ENCODE peak calls at places on chromosomes 7 and 10, in four cellular contexts. C is activated T-cell treated with anti-CD3 and anti-CD28 coated beads, Interleukin-2, amount 50 U/mL, for 72 hours; I is GM10248; K is NCI-H524. A is an unnamed sample.

GRCh38 chr7:91465595-91466061 is 201.4 kb downstream of the FZD1 start:
- DNase-seq in C (no peak), K (no peak), I (no peak), A (no peak)

GRCh38 chr7:52325237-52325636 is 710.2 kb upstream of the POM121L12 start:
- DNase-seq in K (no peak), I (no peak), C (no peak), A (peak)

GRCh38 chr10:31101123-31101522 is 69.5 kb upstream of the ZNF438 start:
- DNase-seq in K (no peak), I (peak), C (peak), A (peak)

GRCh38 chr7:41103331-41103730 is 599.6 kb downstream of the INHBA start:
- DNase-seq in K (no peak), I (peak), C (no peak), A (peak)

GRCh38 chr10:124660404-124661125 is 83.6 kb downstream of the FAM53B start:
- DNase-seq in I (no peak), K (no peak), C (no peak), A (no peak)

GRCh38 chr10:71481746-71482410 is 85.2 kb downstream of the CDH23 start:
- DNase-seq in I (no peak), C (no peak), K (no peak), A (no peak)

GRCh38 chr7:124688991-124689390 is 76.6 kb downstream of the GPR37 start:
- DNase-seq in I (no peak), C (no peak), K (no peak), A (no peak)

GRCh38 chr10:123134058-123134914 is 1.5 kb upstream of the HMX3 start:
- DNase-seq in K (no peak), I (peak), C (peak), A (no peak)

GRCh38 chr7:32616625-32617024 is 121.3 kb downstream of the AVL9 start:
- DNase-seq in I (no peak), K (no peak), C (no peak), A (no peak)

GRCh38 chr7:41979834-41980307 is 257.1 kb downstream of the GLI3 start:
- DNase-seq in K (no peak), C (peak), I (no peak), A (peak)

GRCh38 chr10:64515975-64516699 is 994.9 kb downstream of the REEP3 start:
- DNase-seq in K (no peak), C (no peak), I (no peak), A (no peak)

GRCh38 chr7:98085674-98086073 is 21.0 kb upstream of the LMTK2 start:
- DNase-seq in I (no peak), C (no peak), K (no peak), A (no peak)

GRCh38 chr7:158383665-158384064 is 204.0 kb downstream of the PTPRN2 start:
- DNase-seq in I (no peak), K (no peak), C (no peak), A (no peak)

GRCh38 chr10:29731760-29732159 is 97.0 kb upstream of the SVIL start:
- DNase-seq in I (no peak), C (no peak), K (peak), A (no peak)

GRCh38 chr10:112562803-112563663 is 116.0 kb downstream of the VTI1A start:
- DNase-seq in C (no peak), I (no peak), K (no peak), A (no peak)

A was measured in GM12865.